ENCODE peak calls at places on chromosomes 3 and 15, in eight cellular contexts. C, L, N, W, T, F, Q and X are unnamed samples.
A peak's percentile ranks its signal among the peaks of the same experiment; 100 is the strongest.

GRCh38 chr3:119352235-119352634 is 58.1 kb downstream of the ARHGAP31 start:
- DNase-seq in Q (peak; percentile 14), W (no peak), N (no peak), F (no peak), T (no peak), C (peak; percentile 7), L (no peak), X (peak; percentile 48)

GRCh38 chr15:78930577-78931388 is 14.1 kb downstream of the CTSH start:
- DNase-seq in T (no peak), F (no peak), W (no peak), L (peak; percentile 88), Q (no peak), C (no peak), N (no peak), X (no peak)

GRCh38 chr3:37945803-37946530 is 44.6 kb upstream of the VILL start:
- DNase-seq in Q (no peak), C (no peak), L (no peak), T (no peak), F (no peak), W (no peak), N (no peak), X (no peak)

GRCh38 chr3:149003653-149004305 is 12.4 kb downstream of the GYG1 start:
- DNase-seq in W (no peak), L (no peak), N (no peak), Q (peak; percentile 43), C (no peak), F (no peak), T (no peak), X (no peak)

GRCh38 chr15:44157679-44158078 is 37.4 kb downstream of the FRMD5 start:
- DNase-seq in C (no peak), F (no peak), L (peak; percentile 73), Q (no peak), W (no peak), T (no peak), N (no peak), X (no peak)

GRCh38 chr3:10702961-10703740 is 112.9 kb upstream of the SLC6A11 start:
- DNase-seq in Q (no peak), C (no peak), L (no peak), N (no peak), T (peak; percentile 79), W (no peak), F (peak; percentile 68), X (no peak)

GRCh38 chr3:14650193-14650592 is 1.4 kb upstream of the CCDC174 start:
- DNase-seq in L (no peak), T (no peak), Q (no peak), W (no peak), N (no peak), F (no peak), C (no peak), X (no peak)

GRCh38 chr3:149547413-149547812 is 72.9 kb downstream of the TM4SF4 start:
- DNase-seq in C (no peak), W (no peak), L (no peak), N (peak; percentile 92), Q (no peak), T (no peak), F (no peak), X (no peak)